ENCODE peak calls at places on chromosomes 5 and 9, in five cellular contexts. N is Peyer's patch, K is HepG2, T is IMR-90, Q is uterus. X is an unnamed sample.

GRCh38 chr5:31225118-31225517 is 31.6 kb downstream of the CDH6 start:
- DNase-seq in T (peak; percentile 98), Q (no peak), K (no peak), N (no peak), X (no peak)

GRCh38 chr5:80116465-80116864 is 81.3 kb downstream of the THBS4 start:
- DNase-seq in K (peak; percentile 9), T (no peak), N (no peak), Q (no peak), X (no peak)

GRCh38 chr5:105943119-105943518 is 1727.6 kb downstream of the EFNA5 start:
- DNase-seq in T (no peak), K (no peak), Q (no peak), N (no peak), X (no peak)

GRCh38 chr5:50299896-50300295 is 141.2 kb downstream of the EMB start:
- DNase-seq in Q (no peak), N (no peak), T (no peak), K (no peak), X (no peak)

GRCh38 chr5:178155065-178155464 is 1.4 kb upstream of the NHP2 start:
- DNase-seq in T (peak; percentile 16), Q (no peak), N (no peak), K (no peak), X (no peak)

GRCh38 chr5:140238756-140239155 is 63.8 kb downstream of the CYSTM1 start:
- DNase-seq in T (no peak), N (no peak), Q (no peak), K (no peak), X (no peak)

GRCh38 chr5:115573133-115573532 is 28.6 kb upstream of the FEM1C start:
- DNase-seq in Q (no peak), K (no peak), T (peak; percentile 67), N (no peak), X (no peak)

GRCh38 chr5:34978681-34979080 is 49.3 kb downstream of the DNAJC21 start:
- DNase-seq in N (no peak), Q (no peak), K (no peak), T (no peak), X (no peak)

GRCh38 chr5:119315516-119315949 is 40.3 kb upstream of the TNFAIP8 start:
- DNase-seq in Q (no peak), T (no peak), N (peak; percentile 64), K (peak; percentile 31), X (peak; percentile 45)

GRCh38 chr5:136781464-136781863 is 416.1 kb upstream of the TRPC7 start:
- DNase-seq in N (no peak), T (peak; percentile 55), Q (no peak), K (no peak), X (no peak)

GRCh38 chr5:146284016-146284415 is 54.6 kb upstream of the POU4F3 start:
- DNase-seq in T (peak; percentile 20), N (no peak), Q (no peak), K (no peak), X (no peak)

GRCh38 chr5:154899107-154899816 is 38.7 kb downstream of the GEMIN5 start:
- DNase-seq in K (no peak), N (no peak), Q (no peak), T (no peak), X (no peak)

GRCh38 chr9:114223564-114224246 is 68.4 kb downstream of the COL27A1 start:
- DNase-seq in Q (no peak), K (peak; percentile 70), T (peak; percentile 81), N (no peak), X (no peak)

GRCh38 chr9:111298831-111299603 is 31.0 kb downstream of the OR2K2 start:
- DNase-seq in Q (peak; percentile 35), N (no peak), T (peak; percentile 81), K (peak; percentile 22), X (no peak)

GRCh38 chr5:137218896-137219295 is 280.2 kb downstream of the SPOCK1 start:
- DNase-seq in K (no peak), T (no peak), Q (no peak), N (no peak), X (no peak)

GRCh38 chr5:53543401-53543800 is 17.0 kb upstream of the NDUFS4 start:
- DNase-seq in N (no peak), K (no peak), T (peak; percentile 66), Q (no peak), X (no peak)

GRCh38 chr5:125874717-125875116 is 548.5 kb upstream of the GRAMD2B start:
- DNase-seq in K (no peak), T (no peak), N (no peak), Q (no peak), X (no peak)

GRCh38 chr9:2053883-2054845 is 39.0 kb downstream of the SMARCA2 start:
- DNase-seq in Q (no peak), T (peak; percentile 47), K (no peak), N (peak; percentile 78), X (no peak)

GRCh38 chr9:124660341-124660801 is 110.7 kb downstream of the NR6A1 start:
- DNase-seq in T (peak; percentile 61), N (no peak), K (peak; percentile 36), Q (no peak), X (no peak)
- TF ChIP-seq POLR2A in T (peak; percentile 50), N (no peak), K (no peak), Q (no peak), X (no peak)

GRCh38 chr5:644509-644908 is 32.4 kb downstream of the CEP72 start:
- DNase-seq in T (no peak), K (no peak), Q (no peak), N (no peak), X (no peak)

GRCh38 chr5:644971-645370 is 32.8 kb downstream of the CEP72 start:
- DNase-seq in K (no peak), Q (no peak), T (no peak), N (no peak), X (no peak)

GRCh38 chr5:643811-644271 is 31.7 kb downstream of the CEP72 start:
- DNase-seq in K (no peak), Q (no peak), T (no peak), N (no peak), X (no peak)

GRCh38 chr5:642481-642880 is 30.3 kb downstream of the CEP72 start:
- DNase-seq in N (no peak), T (no peak), K (no peak), Q (no peak), X (no peak)

GRCh38 chr5:643351-643801 is 31.2 kb downstream of the CEP72 start:
- DNase-seq in Q (no peak), K (no peak), N (no peak), T (no peak), X (no peak)
- H3K36me3 ChIP-seq in Q (no peaks in the 10 kb centered on the region), K (peaks cover 13% of the 10 kb centered on the region), N (no peaks in the 10 kb centered on the region), T (peaks cover 18% of the 10 kb centered on the region), X (no peaks in the 10 kb centered on the region)

GRCh38 chr5:104443706-104444105 is 881.1 kb upstream of the NUDT12 start:
- DNase-seq in T (no peak), Q (no peak), K (no peak), N (no peak), X (no peak)
- TF ChIP-seq CTCF in T (no peak), Q (no peak), K (no peak), N (no peak), X (no peak)

GRCh38 chr5:142024771-142025304 is 12.0 kb upstream of the GNPDA1 start:
- DNase-seq in Q (peak; percentile 80), K (peak; percentile 72), N (peak; percentile 87), T (peak; percentile 80), X (peak; percentile 94)
- TF ChIP-seq POLR2A in Q (peak; percentile 35), K (no peak), N (no peak), T (no peak), X (peak; percentile 79)

X was measured in adrenal gland.